ENCODE peak calls at places on chromosomes 11 and 22, in four cellular contexts. O is bronchial epithelial cell; Z is endothelial cell; X is CD4-positive, alpha-beta memory T cell. W is an unnamed sample.

GRCh38 chr11:111499483-111499882 is 12.7 kb downstream of the BTG4 start:
- DNase-seq in O (no peak), X (no peak), Z (no peak), W (no peak)

GRCh38 chr11:465896-466538 is 15.9 kb downstream of the PTDSS2 start:
- DNase-seq in X (no peak), Z (no peak), O (peak), W (no peak)

GRCh38 chr22:38085501-38085900 is 1.5 kb upstream of the SLC16A8 start:
- DNase-seq in O (no peak), X (no peak), Z (no peak), W (no peak)

GRCh38 chr22:46084943-46085830 is 65.1 kb upstream of the PPARA start:
- DNase-seq in Z (no peak), O (peak), X (no peak), W (no peak)

GRCh38 chr11:84947970-84948600 is 679.1 kb downstream of the DLG2 start:
- DNase-seq in O (peak), Z (no peak), X (no peak), W (no peak)

GRCh38 chr11:114179234-114179941 is 116.8 kb upstream of the NNMT start:
- DNase-seq in Z (no peak), X (peak), O (no peak), W (peak)

GRCh38 chr11:104907521-104908185 is 9.4 kb upstream of the CASP12 start:
- DNase-seq in Z (no peak), O (no peak), X (no peak), W (no peak)

GRCh38 chr11:116984589-116984988 is 113.6 kb downstream of the SIK3 start:
- DNase-seq in Z (no peak), O (peak), X (no peak), W (no peak)

GRCh38 chr22:49358041-49358440 is 469.6 kb downstream of the BRD1 start:
- DNase-seq in X (no peak), Z (no peak), O (no peak), W (no peak)

W was measured in naive B cell.